ENCODE peak calls at places on chromosomes 5 and 9, in nine cellular contexts. F is right lobe of liver, J is breast epithelium, Y is heart left ventricle, W is GM12892, A is H1, U is body of pancreas, G is IMR-90, L is H54. B is an unnamed sample.
A peak's percentile ranks its signal among the peaks of the same experiment; 100 is the strongest.

GRCh38 chr9:76655121-76655531 is 109.1 kb upstream of the PCA3 start:
- DNase-seq in F (no peak), J (no peak), Y (no peak), W (no peak), A (no peak), U (no peak), G (no peak), L (no peak), B (no peak)

GRCh38 chr9:100222674-100223073 is 123.6 kb downstream of the INVS start:
- DNase-seq in F (no peak), J (no peak), Y (no peak), W (no peak), A (no peak), U (no peak), G (peak; percentile 53), L (no peak), B (no peak)

GRCh38 chr9:128809036-128809599 is 9.2 kb upstream of the ENDOG start:
- DNase-seq in F (no peak), J (no peak), Y (no peak), W (no peak), A (no peak), U (no peak), G (no peak), L (no peak), B (no peak)

GRCh38 chr9:3401556-3401955 is 124.2 kb downstream of the RFX3 start:
- DNase-seq in F (no peak), J (no peak), Y (no peak), W (no peak), A (no peak), U (no peak), G (no peak), L (no peak), B (no peak)

GRCh38 chr9:107948601-107949000 is 459.0 kb upstream of the KLF4 start:
- DNase-seq in F (no peak), J (no peak), Y (no peak), W (no peak), A (no peak), U (no peak), G (no peak), L (no peak), B (no peak)

GRCh38 chr5:10227396-10227795 is 22.3 kb downstream of the ATPSCKMT start:
- DNase-seq in F (no peak), J (no peak), Y (no peak), W (no peak), A (no peak), U (no peak), G (peak; percentile 79), L (no peak), B (no peak)

GRCh38 chr5:147887026-147887627 is 8.6 kb downstream of the SCGB3A2 start:
- DNase-seq in F (no peak), J (no peak), Y (no peak), W (no peak), A (no peak), U (peak; percentile 32), G (peak; percentile 35), L (no peak), B (no peak)

GRCh38 chr5:123755587-123756324 is 243.8 kb downstream of the CSNK1G3 start:
- DNase-seq in F (no peak), J (no peak), Y (no peak), W (no peak), A (no peak), U (no peak), G (peak; percentile 90), L (no peak), B (no peak)

GRCh38 chr9:88418715-88419540 is 30.7 kb downstream of the SPIN1 start:
- DNase-seq in F (no peak), J (no peak), Y (no peak), W (no peak), A (no peak), U (no peak), G (no peak), L (no peak), B (no peak)

GRCh38 chr5:54996476-54996875 is 11.1 kb upstream of the ESM1 start:
- DNase-seq in F (no peak), J (no peak), Y (no peak), W (no peak), A (no peak), U (no peak), G (peak; percentile 62), L (no peak), B (no peak)

GRCh38 chr9:78031826-78032598 is 401 bp upstream of the GNAQ start:
- DNase-seq in F (peak; percentile 96), J (peak; percentile 88), Y (peak; percentile 92), W (peak; percentile 19), A (peak; percentile 82), U (peak; percentile 93), G (peak; percentile 91), L (peak; percentile 96), B (peak; percentile 91)
- TF ChIP-seq POLR2A in F (peak; percentile 97), J (peak; percentile 29), Y (peak; percentile 73), W (no peak), A (peak; percentile 72), U (peak; percentile 67), G (no peak), L (peak; percentile 76), B (no peak)

GRCh38 chr9:137027369-137028012 is 546 bp downstream of the ABCA2 start:
- DNase-seq in F (peak; percentile 71), J (no peak), Y (no peak), W (no peak), A (no peak), U (peak; percentile 39), G (peak; percentile 6), L (peak; percentile 78), B (no peak)

GRCh38 chr9:137029058-137029922 is 1.3 kb upstream of the ABCA2 start:
- DNase-seq in F (peak; percentile 86), J (no peak), Y (peak; percentile 82), W (peak; percentile 74), A (peak; percentile 98), U (peak; percentile 78), G (peak; percentile 36), L (peak; percentile 97), B (peak; percentile 59)

GRCh38 chr9:137030006-137030405 is 1.9 kb downstream of the FUT7 start:
- DNase-seq in F (no peak), J (no peak), Y (no peak), W (no peak), A (no peak), U (no peak), G (no peak), L (no peak), B (no peak)

GRCh38 chr9:137028013-137028280 is at the start of gene ABCA2:
- DNase-seq in F (no peak), J (no peak), Y (no peak), W (no peak), A (no peak), U (no peak), G (peak; percentile 12), L (peak; percentile 85), B (no peak)

GRCh38 chr9:137028281-137029057 is 432 bp upstream of the ABCA2 start:
- DNase-seq in F (peak; percentile 79), J (no peak), Y (peak; percentile 72), W (peak; percentile 70), A (peak; percentile 77), U (peak; percentile 75), G (peak; percentile 11), L (peak; percentile 93), B (no peak)
- TF ChIP-seq POLR2A in F (no peak), J (no peak), Y (no peak), W (no peak), A (no peak), U (no peak), G (no peak), L (no peak), B (no peak)

GRCh38 chr9:22009563-22009867 is 410 bp upstream of the CDKN2B start:
- DNase-seq in F (no peak), J (no peak), Y (no peak), W (no peak), A (no peak), U (no peak), G (no peak), L (no peak), B (no peak)

GRCh38 chr9:22005083-22005699 is 3.9 kb downstream of the CDKN2B start:
- DNase-seq in F (no peak), J (no peak), Y (no peak), W (no peak), A (peak; percentile 66), U (no peak), G (peak; percentile 37), L (no peak), B (no peak)

GRCh38 chr9:22010881-22011625 is 1.9 kb upstream of the CDKN2B start:
- DNase-seq in F (no peak), J (no peak), Y (no peak), W (no peak), A (peak; percentile 78), U (no peak), G (peak; percentile 47), L (no peak), B (no peak)

GRCh38 chr9:22005700-22006605 is 3.2 kb downstream of the CDKN2B start:
- DNase-seq in F (no peak), J (no peak), Y (no peak), W (no peak), A (peak; percentile 73), U (no peak), G (peak; percentile 31), L (no peak), B (no peak)

GRCh38 chr9:22008662-22009562 is at the start of gene CDKN2B:
- DNase-seq in F (peak; percentile 98), J (peak; percentile 90), Y (peak; percentile 96), W (peak; percentile 82), A (peak; percentile 97), U (peak; percentile 97), G (peak; percentile 94), L (no peak), B (peak; percentile 98)
- TF ChIP-seq POLR2A in F (peak; percentile 84), J (no peak), Y (peak; percentile 78), W (no peak), A (peak; percentile 61), U (peak; percentile 87), G (peak; percentile 97), L (no peak), B (no peak)

DNA sequence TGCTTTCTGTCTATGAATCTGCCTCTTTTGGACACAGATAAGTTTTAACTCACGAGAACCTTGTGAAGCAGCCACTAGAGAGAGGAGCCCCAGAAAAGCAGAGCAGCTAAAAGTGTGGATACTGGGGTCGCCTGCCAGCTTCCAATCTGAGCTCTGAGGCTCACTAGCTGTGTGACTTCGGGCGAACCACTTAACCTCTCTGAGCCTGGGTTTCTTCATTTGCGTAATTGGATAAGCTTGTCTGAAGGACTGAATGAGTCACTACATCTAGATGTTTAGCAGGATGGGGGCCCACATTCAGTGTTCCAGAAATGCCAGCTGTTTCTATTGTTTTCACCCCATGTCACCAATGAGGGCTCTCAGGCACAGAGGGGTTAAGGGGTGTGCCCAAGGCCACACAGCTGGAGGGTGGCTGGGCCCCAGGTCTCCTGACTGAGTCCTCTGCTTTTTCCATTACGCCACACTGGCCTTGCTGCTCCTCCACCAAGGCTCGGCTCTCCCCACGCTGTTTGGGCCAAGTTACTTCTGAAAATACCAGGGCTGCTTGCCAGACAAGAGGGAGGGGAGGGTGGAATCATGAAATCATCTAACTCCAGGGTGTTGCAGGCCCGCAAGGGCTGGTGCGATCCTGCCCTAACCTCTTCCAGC is 36.2 kb downstream of the SH3PXD2B start:
- DNase-seq in F (peak; percentile 93), J (peak; percentile 91), Y (peak; percentile 95), W (no peak), A (no peak), U (peak; percentile 94), G (peak; percentile 95), L (peak; percentile 46), B (peak; percentile 97)
- TF ChIP-seq POLR2A in F (no peak), J (no peak), Y (peak; percentile 10), W (no peak), A (no peak), U (peak; percentile 37), G (no peak), L (no peak), B (no peak)

B was measured in lower leg skin.